ENCODE peak calls at places on chromosomes 13 and 19, in seven cellular contexts. One of them, this sample, is unnamed.

GRCh38 chr13:99868767-99869166 is 102.8 kb downstream of the ZIC5 start:
- DNase-seq in GM23338: no peak
- DNase-seq in SK-N-SH: no peak
- DNase-seq in hepatocyte: no peak
- DNase-seq in OCI-LY7: no peak
- DNase-seq in MM.1S: no peak
- DNase-seq in PC-3: no peak
- DNase-seq in this sample: no peak

GRCh38 chr13:22897571-22898314 is 283.0 kb upstream of the SGCG start:
- DNase-seq in PC-3: no peak
- DNase-seq in GM23338: no peak
- DNase-seq in MM.1S: no peak
- DNase-seq in OCI-LY7: no peak
- DNase-seq in SK-N-SH: no peak
- DNase-seq in hepatocyte: no peak
- DNase-seq in this sample: no peak

GRCh38 chr13:89969996-89970709 is 1377.3 kb upstream of the MIR17HG start:
- DNase-seq in GM23338: no peak
- DNase-seq in OCI-LY7: no peak
- DNase-seq in SK-N-SH: no peak
- DNase-seq in PC-3: peak; percentile 2
- DNase-seq in MM.1S: no peak
- DNase-seq in hepatocyte: no peak
- DNase-seq in this sample: no peak

GRCh38 chr19:8361921-8362793 is 1.8 kb upstream of the ANGPTL4 start:
- DNase-seq in hepatocyte: peak; percentile 90
- DNase-seq in OCI-LY7: no peak
- DNase-seq in PC-3: peak; percentile 100
- DNase-seq in SK-N-SH: peak; percentile 84
- DNase-seq in MM.1S: peak; percentile 15
- DNase-seq in GM23338: no peak
- DNase-seq in this sample: no peak

GRCh38 chr19:4059931-4060620 is 6.6 kb downstream of the ZBTB7A start:
- DNase-seq in OCI-LY7: peak; percentile 32
- DNase-seq in SK-N-SH: no peak
- DNase-seq in GM23338: peak; percentile 33
- DNase-seq in MM.1S: no peak
- DNase-seq in PC-3: no peak
- DNase-seq in hepatocyte: peak; percentile 73
- DNase-seq in this sample: no peak

GRCh38 chr19:18683109-18683954 is at the start of gene CRTC1:
- DNase-seq in PC-3: peak; percentile 93
- DNase-seq in GM23338: peak; percentile 90
- DNase-seq in OCI-LY7: peak; percentile 92
- DNase-seq in MM.1S: peak; percentile 89
- DNase-seq in SK-N-SH: peak; percentile 99
- DNase-seq in hepatocyte: peak; percentile 95
- DNase-seq in this sample: peak; percentile 95

GRCh38 chr13:110347535-110348308 is 40.6 kb downstream of the COL4A2 start:
- DNase-seq in MM.1S: no peak
- DNase-seq in hepatocyte: no peak
- DNase-seq in OCI-LY7: no peak
- DNase-seq in SK-N-SH: no peak
- DNase-seq in PC-3: peak; percentile 93
- DNase-seq in GM23338: no peak
- DNase-seq in this sample: no peak

GRCh38 chr13:109155301-109155761 is 525.9 kb downstream of the MYO16 start:
- DNase-seq in OCI-LY7: no peak
- DNase-seq in SK-N-SH: no peak
- DNase-seq in hepatocyte: no peak
- DNase-seq in MM.1S: no peak
- DNase-seq in PC-3: peak; percentile 64
- DNase-seq in GM23338: no peak
- DNase-seq in this sample: no peak

GRCh38 chr19:531753-532571 is at the start of gene CDC34:
- DNase-seq in hepatocyte: no peak
- DNase-seq in PC-3: no peak
- DNase-seq in GM23338: no peak
- DNase-seq in OCI-LY7: peak; percentile 34
- DNase-seq in MM.1S: no peak
- DNase-seq in SK-N-SH: peak; percentile 68
- DNase-seq in this sample: peak; percentile 49

GRCh38 chr13:80297094-80297493 is 43.8 kb downstream of the SPRY2 start:
- DNase-seq in MM.1S: no peak
- DNase-seq in hepatocyte: peak; percentile 8
- DNase-seq in PC-3: no peak
- DNase-seq in OCI-LY7: no peak
- DNase-seq in SK-N-SH: no peak
- DNase-seq in GM23338: peak; percentile 79
- DNase-seq in this sample: no peak

GRCh38 chr19:48644839-48645651 is 942 bp downstream of the CA11 start:
- DNase-seq in SK-N-SH: peak; percentile 80
- DNase-seq in MM.1S: peak; percentile 66
- DNase-seq in OCI-LY7: peak; percentile 79
- DNase-seq in GM23338: peak; percentile 92
- DNase-seq in PC-3: peak; percentile 63
- DNase-seq in hepatocyte: peak; percentile 85
- DNase-seq in this sample: peak; percentile 90

GRCh38 chr13:99323488-99323887 is 16.3 kb upstream of the GPR183 start:
- DNase-seq in OCI-LY7: no peak
- DNase-seq in MM.1S: no peak
- DNase-seq in GM23338: no peak
- DNase-seq in PC-3: peak; percentile 48
- DNase-seq in hepatocyte: no peak
- DNase-seq in SK-N-SH: no peak
- DNase-seq in this sample: no peak

GRCh38 chr13:59680429-59681024 is 483.2 kb downstream of the DIAPH3 start:
- DNase-seq in MM.1S: peak; percentile 17
- DNase-seq in hepatocyte: no peak
- DNase-seq in PC-3: peak; percentile 39
- DNase-seq in GM23338: peak; percentile 56
- DNase-seq in SK-N-SH: no peak
- DNase-seq in OCI-LY7: peak; percentile 39
- DNase-seq in this sample: peak; percentile 35

DNA sequence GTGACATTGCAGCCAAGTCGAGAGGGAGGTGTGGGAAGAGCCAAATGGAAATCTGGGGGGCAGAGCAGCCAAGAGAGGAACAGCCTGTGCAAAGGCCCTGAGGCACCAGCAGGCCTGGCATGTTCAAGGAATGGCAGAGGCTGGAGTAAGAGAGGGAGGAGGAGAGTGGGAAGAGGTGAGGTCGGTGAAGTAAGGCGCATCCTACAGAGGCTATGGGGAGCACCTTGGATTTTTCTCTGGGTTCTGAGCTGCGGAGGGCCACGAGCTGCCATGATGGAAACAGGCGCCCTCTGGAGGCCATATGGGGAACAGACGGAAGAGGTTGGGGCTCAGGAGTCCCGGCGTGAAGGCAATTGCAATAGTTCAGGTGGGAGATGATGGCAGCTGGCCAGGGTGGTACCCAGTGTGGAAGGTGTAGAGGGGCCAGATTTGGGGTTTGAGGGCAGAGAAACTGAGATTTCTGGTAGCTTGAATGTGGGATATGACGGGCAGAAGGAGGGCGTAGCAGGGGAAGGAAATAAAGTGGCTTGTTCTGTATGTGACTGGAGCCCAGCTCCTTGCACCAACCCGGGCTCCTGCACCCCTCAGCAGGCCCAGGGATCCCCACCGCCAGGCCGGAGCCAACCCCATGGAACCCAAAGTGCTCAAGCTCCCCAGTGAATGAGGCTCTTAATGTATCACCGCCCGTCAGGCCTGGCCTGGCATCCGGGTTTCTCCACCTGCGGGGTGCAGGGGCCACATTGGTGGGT is 20.5 kb upstream of the STRN4 start:
- DNase-seq in GM23338: peak; percentile 89
- DNase-seq in OCI-LY7: peak; percentile 73
- DNase-seq in MM.1S: peak; percentile 63
- DNase-seq in SK-N-SH: peak; percentile 74
- DNase-seq in PC-3: peak; percentile 50
- DNase-seq in hepatocyte: no peak
- DNase-seq in this sample: peak; percentile 69
- TF ChIP-seq EZH2phosphoT487 in GM23338: no peak
- TF ChIP-seq EZH2phosphoT487 in OCI-LY7: no peak
- TF ChIP-seq EZH2phosphoT487 in MM.1S: no peak
- TF ChIP-seq EZH2phosphoT487 in SK-N-SH: no peak
- TF ChIP-seq EZH2phosphoT487 in PC-3: no peak
- TF ChIP-seq EZH2phosphoT487 in hepatocyte: no peak
- TF ChIP-seq EZH2phosphoT487 in this sample: no peak

DNA sequence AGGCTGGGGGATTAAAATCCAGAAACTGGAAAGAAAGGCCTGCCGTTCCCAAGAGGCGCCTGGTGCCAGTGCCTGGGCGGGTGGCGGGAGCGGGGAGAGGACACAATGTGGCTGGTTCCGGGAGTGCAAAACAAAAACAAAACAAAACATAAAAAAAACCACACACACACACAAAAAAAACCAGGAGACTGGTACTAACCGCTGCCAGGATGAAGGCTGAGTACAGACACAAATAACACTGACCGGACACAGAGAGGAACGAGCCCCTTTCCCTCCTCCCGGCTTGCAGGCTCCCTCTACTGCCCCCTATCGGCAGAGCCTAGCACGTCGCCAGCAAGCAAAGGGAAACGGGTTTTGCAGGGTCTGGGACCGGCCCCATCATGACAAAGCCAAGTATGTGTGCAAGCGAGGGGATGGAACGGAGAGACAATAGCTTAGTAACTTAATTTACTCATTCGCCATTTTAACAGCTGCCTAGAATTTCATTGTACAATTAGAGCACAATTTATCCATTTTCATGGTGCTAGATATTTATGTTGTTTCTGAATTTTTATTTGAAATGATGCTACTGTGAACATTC is 17.9 kb upstream of the ZDHHC20 start:
- DNase-seq in MM.1S: peak; percentile 65
- DNase-seq in GM23338: peak; percentile 97
- DNase-seq in hepatocyte: peak; percentile 90
- DNase-seq in OCI-LY7: peak; percentile 81
- DNase-seq in PC-3: peak; percentile 85
- DNase-seq in SK-N-SH: peak; percentile 80
- DNase-seq in this sample: peak; percentile 92
- TF ChIP-seq EZH2phosphoT487 in MM.1S: no peak
- TF ChIP-seq EZH2phosphoT487 in GM23338: no peak
- TF ChIP-seq EZH2phosphoT487 in hepatocyte: no peak
- TF ChIP-seq EZH2phosphoT487 in OCI-LY7: no peak
- TF ChIP-seq EZH2phosphoT487 in PC-3: no peak
- TF ChIP-seq EZH2phosphoT487 in SK-N-SH: no peak
- TF ChIP-seq EZH2phosphoT487 in this sample: no peak

DNA sequence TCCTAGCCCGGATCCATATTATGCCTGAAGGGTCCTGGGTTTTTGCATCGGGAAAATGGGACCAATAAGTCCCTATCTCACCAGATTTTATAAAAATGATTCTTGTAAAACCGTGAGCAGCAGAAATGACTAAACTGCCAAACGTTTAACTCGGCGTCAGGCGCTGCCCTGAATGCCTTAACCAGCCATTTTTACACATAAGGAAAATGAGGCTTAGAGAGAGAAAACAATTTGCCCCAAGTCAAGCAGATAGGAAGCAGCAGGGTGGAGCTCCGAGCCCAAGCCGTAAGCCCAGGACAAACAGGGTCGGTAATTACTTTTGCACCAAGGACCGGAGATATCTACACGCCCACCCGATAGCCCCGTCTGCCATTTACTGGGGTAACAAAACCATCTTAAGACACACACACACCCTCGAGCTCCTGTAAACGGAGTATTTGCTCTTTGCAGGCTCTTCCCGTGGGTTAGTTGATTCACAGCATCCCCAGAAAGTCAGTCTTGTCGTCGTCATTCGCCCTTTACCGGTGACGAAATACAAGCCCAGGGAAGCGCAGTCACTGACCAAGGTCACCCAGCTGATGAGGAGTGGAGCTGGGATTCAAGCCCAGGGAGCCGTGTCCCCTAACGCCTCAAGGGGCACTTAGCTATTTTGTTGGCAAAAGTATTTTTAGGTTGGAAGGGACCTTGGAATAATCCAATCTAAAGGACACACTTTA is 16.0 kb upstream of the MRI1 start:
- DNase-seq in GM23338: peak; percentile 43
- DNase-seq in OCI-LY7: peak; percentile 21
- DNase-seq in MM.1S: peak; percentile 14
- DNase-seq in SK-N-SH: peak; percentile 37
- DNase-seq in PC-3: peak; percentile 25
- DNase-seq in hepatocyte: peak; percentile 52
- DNase-seq in this sample: peak; percentile 31
- TF ChIP-seq EZH2phosphoT487 in GM23338: no peak
- TF ChIP-seq EZH2phosphoT487 in OCI-LY7: no peak
- TF ChIP-seq EZH2phosphoT487 in MM.1S: no peak
- TF ChIP-seq EZH2phosphoT487 in SK-N-SH: no peak
- TF ChIP-seq EZH2phosphoT487 in PC-3: no peak
- TF ChIP-seq EZH2phosphoT487 in hepatocyte: no peak
- TF ChIP-seq EZH2phosphoT487 in this sample: no peak

GRCh38 chr19:1943661-1944087 is 2.7 kb downstream of the CSNK1G2 start:
- DNase-seq in MM.1S: no peak
- DNase-seq in SK-N-SH: no peak
- DNase-seq in PC-3: no peak
- DNase-seq in OCI-LY7: no peak
- DNase-seq in hepatocyte: no peak
- DNase-seq in GM23338: no peak
- DNase-seq in this sample: no peak

GRCh38 chr19:1941146-1942077 is at the start of gene CSNK1G2:
- DNase-seq in GM23338: no peak
- DNase-seq in SK-N-SH: no peak
- DNase-seq in MM.1S: peak; percentile 15
- DNase-seq in PC-3: no peak
- DNase-seq in OCI-LY7: no peak
- DNase-seq in hepatocyte: no peak
- DNase-seq in this sample: no peak

GRCh38 chr19:1942934-1943555 is 2.1 kb downstream of the CSNK1G2 start:
- DNase-seq in OCI-LY7: peak; percentile 37
- DNase-seq in PC-3: no peak
- DNase-seq in GM23338: no peak
- DNase-seq in MM.1S: no peak
- DNase-seq in hepatocyte: no peak
- DNase-seq in SK-N-SH: no peak
- DNase-seq in this sample: peak; percentile 47

GRCh38 chr19:1944088-1944915 is 3.3 kb downstream of the CSNK1G2 start:
- DNase-seq in MM.1S: no peak
- DNase-seq in OCI-LY7: no peak
- DNase-seq in hepatocyte: no peak
- DNase-seq in PC-3: no peak
- DNase-seq in GM23338: no peak
- DNase-seq in SK-N-SH: no peak
- DNase-seq in this sample: no peak

GRCh38 chr19:1942078-1942933 is 1.3 kb downstream of the CSNK1G2 start:
- DNase-seq in PC-3: peak; percentile 63
- DNase-seq in OCI-LY7: peak; percentile 65
- DNase-seq in hepatocyte: peak; percentile 87
- DNase-seq in MM.1S: peak; percentile 81
- DNase-seq in GM23338: peak; percentile 93
- DNase-seq in SK-N-SH: peak; percentile 89
- DNase-seq in this sample: peak; percentile 94
- TF ChIP-seq EZH2phosphoT487 in PC-3: no peak
- TF ChIP-seq EZH2phosphoT487 in OCI-LY7: no peak
- TF ChIP-seq EZH2phosphoT487 in hepatocyte: no peak
- TF ChIP-seq EZH2phosphoT487 in MM.1S: no peak
- TF ChIP-seq EZH2phosphoT487 in GM23338: no peak
- TF ChIP-seq EZH2phosphoT487 in SK-N-SH: no peak
- TF ChIP-seq EZH2phosphoT487 in this sample: no peak

This sample was measured in neural progenitor cell.